ENCODE peak calls at places on chromosomes 3 and 15, in five cellular contexts. One of them, this sample, is unnamed.
A peak's percentile ranks its signal among the peaks of the same experiment; 100 is the strongest.

GRCh38 chr3:149512073-149512782 is 37.7 kb downstream of the TM4SF4 start:
- DNase-seq in astrocyte: peak; percentile 30
- DNase-seq in nephron progenitor cell: peak; percentile 69
- DNase-seq in GM23338: peak; percentile 88
- DNase-seq in tibial artery: peak; percentile 70
- DNase-seq in this sample: no peak

GRCh38 chr3:27507111-27507510 is 22.9 kb upstream of the SLC4A7 start:
- DNase-seq in astrocyte: no peak
- DNase-seq in nephron progenitor cell: no peak
- DNase-seq in GM23338: no peak
- DNase-seq in tibial artery: no peak
- DNase-seq in this sample: no peak

GRCh38 chr3:141895731-141896130 is 19.3 kb downstream of the ATP1B3 start:
- DNase-seq in astrocyte: no peak
- DNase-seq in nephron progenitor cell: no peak
- DNase-seq in GM23338: no peak
- DNase-seq in tibial artery: no peak
- DNase-seq in this sample: no peak

GRCh38 chr15:72342385-72342784 is 22.4 kb upstream of the CELF6 start:
- DNase-seq in astrocyte: no peak
- DNase-seq in nephron progenitor cell: peak; percentile 32
- DNase-seq in GM23338: peak; percentile 94
- DNase-seq in tibial artery: no peak
- DNase-seq in this sample: no peak

GRCh38 chr3:154228561-154229216 is 95.6 kb downstream of the DHX36 start:
- DNase-seq in astrocyte: peak; percentile 62
- DNase-seq in nephron progenitor cell: no peak
- DNase-seq in GM23338: peak; percentile 28
- DNase-seq in tibial artery: no peak
- DNase-seq in this sample: no peak

GRCh38 chr3:8621872-8622271 is 22.7 kb downstream of the SSUH2 start:
- DNase-seq in astrocyte: peak; percentile 89
- DNase-seq in nephron progenitor cell: no peak
- DNase-seq in GM23338: no peak
- DNase-seq in tibial artery: peak; percentile 42
- DNase-seq in this sample: no peak

GRCh38 chr15:90762109-90762508 is 45.0 kb downstream of the BLM start:
- DNase-seq in astrocyte: no peak
- DNase-seq in nephron progenitor cell: no peak
- DNase-seq in GM23338: peak; percentile 4
- DNase-seq in tibial artery: peak; percentile 86
- DNase-seq in this sample: no peak

GRCh38 chr3:59979542-59979941 is 929.7 kb upstream of the CFAP20DC start:
- DNase-seq in astrocyte: no peak
- DNase-seq in nephron progenitor cell: no peak
- DNase-seq in GM23338: no peak
- DNase-seq in tibial artery: no peak
- DNase-seq in this sample: no peak

GRCh38 chr15:40325188-40325587 is 1.7 kb downstream of the INAFM2 start:
- DNase-seq in astrocyte: no peak
- DNase-seq in nephron progenitor cell: no peak
- DNase-seq in GM23338: no peak
- DNase-seq in tibial artery: no peak
- DNase-seq in this sample: no peak

GRCh38 chr15:73333001-73333400 is 35.8 kb downstream of the HCN4 start:
- DNase-seq in astrocyte: no peak
- DNase-seq in nephron progenitor cell: no peak
- DNase-seq in GM23338: no peak
- DNase-seq in tibial artery: no peak
- DNase-seq in this sample: no peak

GRCh38 chr3:136670166-136670565 is 82.0 kb downstream of the STAG1 start:
- DNase-seq in astrocyte: no peak
- DNase-seq in nephron progenitor cell: no peak
- DNase-seq in GM23338: no peak
- DNase-seq in tibial artery: no peak
- DNase-seq in this sample: no peak

GRCh38 chr15:28944696-28945300 is 59.0 kb downstream of the APBA2 start:
- DNase-seq in astrocyte: no peak
- DNase-seq in nephron progenitor cell: no peak
- DNase-seq in GM23338: no peak
- DNase-seq in tibial artery: peak; percentile 14
- DNase-seq in this sample: no peak

GRCh38 chr3:164199982-164200823 is 878.1 kb downstream of the SI start:
- DNase-seq in astrocyte: no peak
- DNase-seq in nephron progenitor cell: no peak
- DNase-seq in GM23338: peak; percentile 6
- DNase-seq in tibial artery: no peak
- DNase-seq in this sample: no peak

GRCh38 chr15:78225783-78226541 is 8.4 kb downstream of the ACSBG1 start:
- DNase-seq in astrocyte: peak; percentile 32
- DNase-seq in nephron progenitor cell: no peak
- DNase-seq in GM23338: no peak
- DNase-seq in tibial artery: no peak
- DNase-seq in this sample: no peak

GRCh38 chr15:100308222-100309007 is 33.4 kb downstream of the ADAMTS17 start:
- DNase-seq in astrocyte: no peak
- DNase-seq in nephron progenitor cell: no peak
- DNase-seq in GM23338: no peak
- DNase-seq in tibial artery: peak; percentile 49
- DNase-seq in this sample: no peak

GRCh38 chr3:173547070-173547469 is 149.5 kb downstream of the NLGN1 start:
- DNase-seq in astrocyte: no peak
- DNase-seq in nephron progenitor cell: no peak
- DNase-seq in GM23338: no peak
- DNase-seq in tibial artery: no peak
- DNase-seq in this sample: no peak

GRCh38 chr3:133106169-133106568 is 68.0 kb downstream of the TMEM108 start:
- DNase-seq in astrocyte: no peak
- DNase-seq in nephron progenitor cell: no peak
- DNase-seq in GM23338: no peak
- DNase-seq in tibial artery: no peak
- DNase-seq in this sample: no peak

GRCh38 chr3:148546959-148547358 is 150.7 kb upstream of the AGTR1 start:
- DNase-seq in astrocyte: no peak
- DNase-seq in nephron progenitor cell: no peak
- DNase-seq in GM23338: no peak
- DNase-seq in tibial artery: no peak
- DNase-seq in this sample: no peak

GRCh38 chr15:77430213-77430612 is 9.5 kb downstream of the HMG20A start:
- DNase-seq in astrocyte: no peak
- DNase-seq in nephron progenitor cell: no peak
- DNase-seq in GM23338: no peak
- DNase-seq in tibial artery: no peak
- DNase-seq in this sample: no peak

GRCh38 chr3:129417354-129417753 is 11.1 kb downstream of the EFCAB12 start:
- DNase-seq in astrocyte: peak; percentile 71
- DNase-seq in nephron progenitor cell: no peak
- DNase-seq in GM23338: no peak
- DNase-seq in tibial artery: no peak
- DNase-seq in this sample: no peak

GRCh38 chr3:13177236-13177635 is 104.0 kb upstream of the IQSEC1 start:
- DNase-seq in astrocyte: no peak
- DNase-seq in nephron progenitor cell: no peak
- DNase-seq in GM23338: no peak
- DNase-seq in tibial artery: peak; percentile 6
- DNase-seq in this sample: no peak

GRCh38 chr15:62063851-62064635 is 2.7 kb upstream of the C2CD4A start:
- DNase-seq in astrocyte: no peak
- DNase-seq in nephron progenitor cell: no peak
- DNase-seq in GM23338: no peak
- DNase-seq in tibial artery: no peak
- DNase-seq in this sample: no peak

GRCh38 chr3:39907981-39908380 is 98.6 kb downstream of the MYRIP start:
- DNase-seq in astrocyte: no peak
- DNase-seq in nephron progenitor cell: peak; percentile 4
- DNase-seq in GM23338: no peak
- DNase-seq in tibial artery: no peak
- DNase-seq in this sample: no peak

GRCh38 chr3:8220291-8220690 is 281.3 kb upstream of the LMCD1 start:
- DNase-seq in astrocyte: peak; percentile 8
- DNase-seq in nephron progenitor cell: no peak
- DNase-seq in GM23338: no peak
- DNase-seq in tibial artery: no peak
- DNase-seq in this sample: no peak

GRCh38 chr3:170414202-170414663 is 4.4 kb upstream of the CLDN11 start:
- DNase-seq in astrocyte: peak; percentile 85
- DNase-seq in nephron progenitor cell: peak; percentile 40
- DNase-seq in GM23338: peak; percentile 86
- DNase-seq in tibial artery: no peak
- DNase-seq in this sample: no peak

GRCh38 chr3:187274977-187275338 is 16.6 kb downstream of the MASP1 start:
- DNase-seq in astrocyte: no peak
- DNase-seq in nephron progenitor cell: peak; percentile 8
- DNase-seq in GM23338: peak; percentile 95
- DNase-seq in tibial artery: no peak
- DNase-seq in this sample: no peak

GRCh38 chr3:63809607-63810006 is 9.5 kb upstream of the C3orf49 start:
- DNase-seq in astrocyte: peak; percentile 52
- DNase-seq in nephron progenitor cell: no peak
- DNase-seq in GM23338: peak; percentile 22
- DNase-seq in tibial artery: no peak
- DNase-seq in this sample: no peak

GRCh38 chr15:69315402-69316110 is 16.8 kb downstream of the PAQR5 start:
- DNase-seq in astrocyte: no peak
- DNase-seq in nephron progenitor cell: no peak
- DNase-seq in GM23338: no peak
- DNase-seq in tibial artery: no peak
- DNase-seq in this sample: no peak

GRCh38 chr3:171183042-171183441 is 156.5 kb upstream of the SLC2A2 start:
- DNase-seq in astrocyte: no peak
- DNase-seq in nephron progenitor cell: no peak
- DNase-seq in GM23338: no peak
- DNase-seq in tibial artery: no peak
- DNase-seq in this sample: no peak

GRCh38 chr3:47159820-47160219 is 4.1 kb downstream of the SETD2 start:
- DNase-seq in astrocyte: no peak
- DNase-seq in nephron progenitor cell: no peak
- DNase-seq in GM23338: no peak
- DNase-seq in tibial artery: no peak
- DNase-seq in this sample: no peak

GRCh38 chr3:54045416-54045815 is 76.9 kb upstream of the CACNA2D3 start:
- DNase-seq in astrocyte: no peak
- DNase-seq in nephron progenitor cell: no peak
- DNase-seq in GM23338: no peak
- DNase-seq in tibial artery: no peak
- DNase-seq in this sample: no peak

GRCh38 chr3:8739757-8740508 is 6.3 kb downstream of the CAV3 start:
- DNase-seq in astrocyte: peak; percentile 66
- DNase-seq in nephron progenitor cell: no peak
- DNase-seq in GM23338: no peak
- DNase-seq in tibial artery: no peak
- DNase-seq in this sample: no peak

GRCh38 chr3:53819163-53819868 is 26.9 kb downstream of the CHDH start:
- DNase-seq in astrocyte: no peak
- DNase-seq in nephron progenitor cell: no peak
- DNase-seq in GM23338: no peak
- DNase-seq in tibial artery: no peak
- DNase-seq in this sample: no peak

GRCh38 chr3:37308247-37308646 is 133.9 kb upstream of the LRRFIP2 start:
- DNase-seq in astrocyte: no peak
- DNase-seq in nephron progenitor cell: no peak
- DNase-seq in GM23338: peak; percentile 53
- DNase-seq in tibial artery: no peak
- DNase-seq in this sample: no peak

GRCh38 chr15:33693166-33693830 is 275.0 kb upstream of the CHRM5 start:
- DNase-seq in astrocyte: no peak
- DNase-seq in nephron progenitor cell: no peak
- DNase-seq in GM23338: no peak
- DNase-seq in tibial artery: no peak
- DNase-seq in this sample: no peak

GRCh38 chr15:89436560-89437311 is 59.6 kb downstream of the RHCG start:
- DNase-seq in astrocyte: no peak
- DNase-seq in nephron progenitor cell: no peak
- DNase-seq in GM23338: peak; percentile 63
- DNase-seq in tibial artery: no peak
- DNase-seq in this sample: no peak
- TF ChIP-seq CTCF in astrocyte: no peak
- TF ChIP-seq CTCF in nephron progenitor cell: no peak
- TF ChIP-seq CTCF in GM23338: peak; percentile 56
- TF ChIP-seq CTCF in tibial artery: no peak
- TF ChIP-seq CTCF in this sample: no peak

GRCh38 chr3:112976001-112976400 is 1.1 kb upstream of the CD200R1 start:
- DNase-seq in astrocyte: no peak
- DNase-seq in nephron progenitor cell: no peak
- DNase-seq in GM23338: no peak
- DNase-seq in tibial artery: no peak
- DNase-seq in this sample: no peak

GRCh38 chr3:112973325-112974177 is 1.4 kb downstream of the CD200R1 start:
- DNase-seq in astrocyte: no peak
- DNase-seq in nephron progenitor cell: no peak
- DNase-seq in GM23338: no peak
- DNase-seq in tibial artery: no peak
- DNase-seq in this sample: no peak

GRCh38 chr3:112974894-112975293 is at the start of gene CD200R1:
- DNase-seq in astrocyte: no peak
- DNase-seq in nephron progenitor cell: no peak
- DNase-seq in GM23338: no peak
- DNase-seq in tibial artery: no peak
- DNase-seq in this sample: no peak

GRCh38 chr3:112974178-112974517 is 755 bp downstream of the CD200R1 start:
- DNase-seq in astrocyte: no peak
- DNase-seq in nephron progenitor cell: no peak
- DNase-seq in GM23338: no peak
- DNase-seq in tibial artery: no peak
- DNase-seq in this sample: no peak

DNA sequence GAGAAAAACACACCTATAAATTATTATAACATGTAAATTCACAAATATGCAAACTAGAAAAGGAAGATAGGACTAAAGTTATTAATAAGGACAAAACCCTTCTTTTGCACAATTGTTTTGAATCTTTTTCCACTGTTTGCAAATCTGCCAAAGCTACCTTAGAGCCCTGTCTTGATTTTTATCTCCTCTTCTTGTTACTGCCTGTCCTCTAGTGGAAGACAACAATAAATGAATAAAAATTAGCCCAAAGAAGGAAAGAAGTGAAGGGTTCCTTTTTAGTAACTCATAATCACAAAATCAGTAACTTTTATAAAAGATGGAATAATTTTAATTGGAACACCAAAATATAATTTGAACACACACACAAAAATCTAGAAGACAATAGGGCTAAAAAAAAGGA is 2.7 kb downstream of the CD200R1 start:
- DNase-seq in astrocyte: no peak
- DNase-seq in nephron progenitor cell: no peak
- DNase-seq in GM23338: no peak
- DNase-seq in tibial artery: no peak
- DNase-seq in this sample: no peak
- TF ChIP-seq CTCF in astrocyte: no peak
- TF ChIP-seq CTCF in nephron progenitor cell: no peak
- TF ChIP-seq CTCF in GM23338: no peak
- TF ChIP-seq CTCF in tibial artery: no peak
- TF ChIP-seq CTCF in this sample: no peak

GRCh38 chr3:126923423-126923822 is 59.5 kb upstream of the PLXNA1 start:
- DNase-seq in astrocyte: no peak
- DNase-seq in nephron progenitor cell: no peak
- DNase-seq in GM23338: no peak
- DNase-seq in tibial artery: no peak
- DNase-seq in this sample: no peak
- TF ChIP-seq CTCF in astrocyte: no peak
- TF ChIP-seq CTCF in nephron progenitor cell: no peak
- TF ChIP-seq CTCF in GM23338: no peak
- TF ChIP-seq CTCF in tibial artery: no peak
- TF ChIP-seq CTCF in this sample: no peak

GRCh38 chr3:49906004-49906860 is 2.6 kb upstream of the MST1R start:
- DNase-seq in astrocyte: peak; percentile 26
- DNase-seq in nephron progenitor cell: peak; percentile 49
- DNase-seq in GM23338: peak; percentile 85
- DNase-seq in tibial artery: peak; percentile 33
- DNase-seq in this sample: no peak
- TF ChIP-seq CTCF in astrocyte: peak; percentile 58
- TF ChIP-seq CTCF in nephron progenitor cell: peak; percentile 55
- TF ChIP-seq CTCF in GM23338: peak; percentile 90
- TF ChIP-seq CTCF in tibial artery: peak; percentile 56
- TF ChIP-seq CTCF in this sample: peak; percentile 78